ENCODE peak calls at places on chromosomes 6 and 20, in ten cellular contexts. One of them, this sample, is unnamed. For H3K4me1, the result is how much of the 10 kb centered on the place peaks cover.

GRCh38 chr6:146857180-146857959 is 258.6 kb downstream of the ADGB start:
- DNase-seq in tibial artery: peak
- DNase-seq in SJSA1: peak
- DNase-seq in left lung: peak
- DNase-seq in CD4-positive, CD25-positive, alpha-beta regulatory T cell: peak
- DNase-seq in neuronal stem cell: peak
- DNase-seq in psoas muscle: peak
- DNase-seq in K562: peak
- DNase-seq in ovary: peak
- DNase-seq in CD8-positive, alpha-beta T cell: peak
- DNase-seq in this sample: peak

GRCh38 chr20:23666189-23666588 is 22.6 kb downstream of the CST4 start:
- DNase-seq in psoas muscle: no peak
- DNase-seq in tibial artery: no peak
- DNase-seq in CD8-positive, alpha-beta T cell: no peak
- DNase-seq in ovary: no peak
- DNase-seq in left lung: no peak
- DNase-seq in CD4-positive, CD25-positive, alpha-beta regulatory T cell: no peak
- DNase-seq in SJSA1: no peak
- DNase-seq in neuronal stem cell: no peak
- DNase-seq in K562: no peak
- DNase-seq in this sample: no peak

GRCh38 chr6:143575440-143575839 is 63.9 kb upstream of the FUCA2 start:
- DNase-seq in left lung: no peak
- DNase-seq in CD4-positive, CD25-positive, alpha-beta regulatory T cell: peak
- DNase-seq in SJSA1: peak
- DNase-seq in CD8-positive, alpha-beta T cell: peak
- DNase-seq in K562: peak
- DNase-seq in tibial artery: peak
- DNase-seq in psoas muscle: no peak
- DNase-seq in neuronal stem cell: peak
- DNase-seq in ovary: no peak
- DNase-seq in this sample: no peak

GRCh38 chr6:28682542-28682941 is 156.9 kb downstream of the GPX5 start:
- DNase-seq in neuronal stem cell: no peak
- DNase-seq in K562: no peak
- DNase-seq in tibial artery: no peak
- DNase-seq in psoas muscle: no peak
- DNase-seq in CD4-positive, CD25-positive, alpha-beta regulatory T cell: no peak
- DNase-seq in SJSA1: no peak
- DNase-seq in CD8-positive, alpha-beta T cell: no peak
- DNase-seq in ovary: no peak
- DNase-seq in left lung: no peak
- DNase-seq in this sample: no peak

GRCh38 chr6:167275436-167275835 is 15.7 kb upstream of the UNC93A start:
- DNase-seq in left lung: no peak
- DNase-seq in tibial artery: no peak
- DNase-seq in CD4-positive, CD25-positive, alpha-beta regulatory T cell: no peak
- DNase-seq in psoas muscle: no peak
- DNase-seq in CD8-positive, alpha-beta T cell: no peak
- DNase-seq in neuronal stem cell: no peak
- DNase-seq in K562: no peak
- DNase-seq in SJSA1: no peak
- DNase-seq in ovary: no peak
- DNase-seq in this sample: no peak

GRCh38 chr20:3653921-3654320 is 9.3 kb downstream of the GFRA4 start:
- DNase-seq in K562: no peak
- DNase-seq in CD4-positive, CD25-positive, alpha-beta regulatory T cell: no peak
- DNase-seq in left lung: no peak
- DNase-seq in ovary: no peak
- DNase-seq in SJSA1: no peak
- DNase-seq in CD8-positive, alpha-beta T cell: no peak
- DNase-seq in tibial artery: no peak
- DNase-seq in neuronal stem cell: no peak
- DNase-seq in psoas muscle: no peak
- DNase-seq in this sample: no peak

GRCh38 chr6:53983301-53983700 is 127.9 kb upstream of the MLIP start:
- DNase-seq in tibial artery: no peak
- DNase-seq in CD8-positive, alpha-beta T cell: no peak
- DNase-seq in CD4-positive, CD25-positive, alpha-beta regulatory T cell: no peak
- DNase-seq in SJSA1: peak
- DNase-seq in neuronal stem cell: no peak
- DNase-seq in K562: no peak
- DNase-seq in ovary: no peak
- DNase-seq in left lung: no peak
- DNase-seq in psoas muscle: no peak
- DNase-seq in this sample: no peak

GRCh38 chr20:48148916-48149672 is 363.8 kb upstream of the SULF2 start:
- DNase-seq in psoas muscle: no peak
- DNase-seq in SJSA1: no peak
- DNase-seq in K562: no peak
- DNase-seq in left lung: peak
- DNase-seq in CD8-positive, alpha-beta T cell: no peak
- DNase-seq in neuronal stem cell: no peak
- DNase-seq in CD4-positive, CD25-positive, alpha-beta regulatory T cell: no peak
- DNase-seq in tibial artery: no peak
- DNase-seq in ovary: peak
- DNase-seq in this sample: no peak

GRCh38 chr6:30614044-30614842 is 2.8 kb downstream of the PPP1R10 start:
- DNase-seq in psoas muscle: no peak
- DNase-seq in CD8-positive, alpha-beta T cell: peak
- DNase-seq in CD4-positive, CD25-positive, alpha-beta regulatory T cell: no peak
- DNase-seq in ovary: no peak
- DNase-seq in left lung: no peak
- DNase-seq in neuronal stem cell: no peak
- DNase-seq in tibial artery: no peak
- DNase-seq in SJSA1: no peak
- DNase-seq in K562: no peak
- DNase-seq in this sample: no peak

GRCh38 chr6:128172752-128173151 is 271.9 kb upstream of the THEMIS start:
- DNase-seq in tibial artery: no peak
- DNase-seq in K562: no peak
- DNase-seq in left lung: no peak
- DNase-seq in neuronal stem cell: no peak
- DNase-seq in psoas muscle: no peak
- DNase-seq in CD8-positive, alpha-beta T cell: no peak
- DNase-seq in SJSA1: no peak
- DNase-seq in CD4-positive, CD25-positive, alpha-beta regulatory T cell: no peak
- DNase-seq in ovary: no peak
- DNase-seq in this sample: no peak

GRCh38 chr20:37042986-37043972 is 52.5 kb downstream of the RBL1 start:
- DNase-seq in CD8-positive, alpha-beta T cell: peak
- DNase-seq in CD4-positive, CD25-positive, alpha-beta regulatory T cell: no peak
- DNase-seq in tibial artery: no peak
- DNase-seq in K562: no peak
- DNase-seq in ovary: no peak
- DNase-seq in left lung: no peak
- DNase-seq in psoas muscle: no peak
- DNase-seq in neuronal stem cell: no peak
- DNase-seq in SJSA1: no peak
- DNase-seq in this sample: no peak

GRCh38 chr6:6749791-6750434 is 161.4 kb downstream of the LY86 start:
- DNase-seq in left lung: peak
- DNase-seq in K562: peak
- DNase-seq in CD4-positive, CD25-positive, alpha-beta regulatory T cell: no peak
- DNase-seq in tibial artery: peak
- DNase-seq in CD8-positive, alpha-beta T cell: peak
- DNase-seq in neuronal stem cell: no peak
- DNase-seq in SJSA1: peak
- DNase-seq in ovary: peak
- DNase-seq in psoas muscle: peak
- DNase-seq in this sample: peak

GRCh38 chr20:57689745-57690481 is 19.9 kb downstream of the PMEPA1 start:
- DNase-seq in K562: no peak
- DNase-seq in tibial artery: no peak
- DNase-seq in neuronal stem cell: no peak
- DNase-seq in psoas muscle: no peak
- DNase-seq in CD8-positive, alpha-beta T cell: no peak
- DNase-seq in CD4-positive, CD25-positive, alpha-beta regulatory T cell: no peak
- DNase-seq in left lung: no peak
- DNase-seq in SJSA1: no peak
- DNase-seq in ovary: no peak
- DNase-seq in this sample: no peak

GRCh38 chr20:59382907-59383306 is 82.5 kb downstream of the EDN3 start:
- DNase-seq in tibial artery: no peak
- DNase-seq in left lung: no peak
- DNase-seq in neuronal stem cell: no peak
- DNase-seq in K562: no peak
- DNase-seq in CD8-positive, alpha-beta T cell: no peak
- DNase-seq in CD4-positive, CD25-positive, alpha-beta regulatory T cell: no peak
- DNase-seq in SJSA1: no peak
- DNase-seq in ovary: no peak
- DNase-seq in psoas muscle: no peak
- DNase-seq in this sample: no peak
- H3K4me1 ChIP-seq in tibial artery: under half
- H3K4me1 ChIP-seq in left lung: under half
- H3K4me1 ChIP-seq in neuronal stem cell: under half
- H3K4me1 ChIP-seq in K562: under half
- H3K4me1 ChIP-seq in CD8-positive, alpha-beta T cell: under half
- H3K4me1 ChIP-seq in CD4-positive, CD25-positive, alpha-beta regulatory T cell: under half
- H3K4me1 ChIP-seq in SJSA1: under half
- H3K4me1 ChIP-seq in ovary: under half
- H3K4me1 ChIP-seq in psoas muscle: under half
- H3K4me1 ChIP-seq in this sample: under half

GRCh38 chr6:1626481-1626880 is 16.8 kb downstream of the FOXC1 start:
- DNase-seq in SJSA1: no peak
- DNase-seq in psoas muscle: peak
- DNase-seq in ovary: no peak
- DNase-seq in CD8-positive, alpha-beta T cell: no peak
- DNase-seq in CD4-positive, CD25-positive, alpha-beta regulatory T cell: no peak
- DNase-seq in tibial artery: no peak
- DNase-seq in neuronal stem cell: no peak
- DNase-seq in left lung: no peak
- DNase-seq in K562: no peak
- DNase-seq in this sample: no peak

GRCh38 chr6:1624848-1625341 is 15.2 kb downstream of the FOXC1 start:
- DNase-seq in psoas muscle: peak
- DNase-seq in SJSA1: peak
- DNase-seq in CD8-positive, alpha-beta T cell: no peak
- DNase-seq in ovary: no peak
- DNase-seq in left lung: peak
- DNase-seq in neuronal stem cell: no peak
- DNase-seq in K562: no peak
- DNase-seq in tibial artery: peak
- DNase-seq in CD4-positive, CD25-positive, alpha-beta regulatory T cell: no peak
- DNase-seq in this sample: no peak

GRCh38 chr6:1624071-1624847 is 14.5 kb downstream of the FOXC1 start:
- DNase-seq in tibial artery: peak
- DNase-seq in CD8-positive, alpha-beta T cell: no peak
- DNase-seq in neuronal stem cell: no peak
- DNase-seq in SJSA1: no peak
- DNase-seq in left lung: peak
- DNase-seq in K562: no peak
- DNase-seq in psoas muscle: peak
- DNase-seq in ovary: no peak
- DNase-seq in CD4-positive, CD25-positive, alpha-beta regulatory T cell: no peak
- DNase-seq in this sample: peak

GRCh38 chr6:1625926-1626413 is 16.3 kb downstream of the FOXC1 start:
- DNase-seq in ovary: no peak
- DNase-seq in psoas muscle: no peak
- DNase-seq in K562: no peak
- DNase-seq in CD4-positive, CD25-positive, alpha-beta regulatory T cell: no peak
- DNase-seq in left lung: no peak
- DNase-seq in CD8-positive, alpha-beta T cell: no peak
- DNase-seq in neuronal stem cell: no peak
- DNase-seq in SJSA1: no peak
- DNase-seq in tibial artery: no peak
- DNase-seq in this sample: no peak

DNA sequence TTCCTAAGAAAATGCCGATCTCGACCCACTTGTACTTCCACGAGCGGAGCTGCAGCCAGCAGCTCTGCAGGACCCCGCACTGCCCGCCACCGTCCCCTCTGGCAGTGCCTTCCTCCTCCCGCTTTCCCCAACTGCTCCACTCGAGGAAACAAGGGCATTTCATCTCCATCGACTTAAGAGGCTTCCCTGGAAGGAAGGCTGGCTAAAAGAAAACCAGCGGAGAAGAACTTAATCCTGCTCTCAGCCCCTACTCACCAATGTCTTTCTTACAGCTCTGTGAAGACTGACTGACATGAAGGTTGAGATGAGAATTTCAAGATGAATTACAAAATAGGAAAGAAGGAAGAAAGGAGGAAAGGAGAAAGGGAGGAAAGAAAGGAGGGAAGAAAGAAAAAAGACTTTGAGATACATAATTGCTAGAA is 15.6 kb downstream of the FOXC1 start:
- DNase-seq in neuronal stem cell: no peak
- DNase-seq in K562: no peak
- DNase-seq in CD8-positive, alpha-beta T cell: no peak
- DNase-seq in ovary: no peak
- DNase-seq in left lung: no peak
- DNase-seq in tibial artery: no peak
- DNase-seq in SJSA1: peak
- DNase-seq in psoas muscle: no peak
- DNase-seq in CD4-positive, CD25-positive, alpha-beta regulatory T cell: no peak
- DNase-seq in this sample: no peak
- H3K4me1 ChIP-seq in neuronal stem cell: under half
- H3K4me1 ChIP-seq in K562: under half
- H3K4me1 ChIP-seq in CD8-positive, alpha-beta T cell: under half
- H3K4me1 ChIP-seq in ovary: under half
- H3K4me1 ChIP-seq in left lung: under half
- H3K4me1 ChIP-seq in tibial artery: half or more
- H3K4me1 ChIP-seq in SJSA1: half or more
- H3K4me1 ChIP-seq in psoas muscle: under half
- H3K4me1 ChIP-seq in CD4-positive, CD25-positive, alpha-beta regulatory T cell: under half
- H3K4me1 ChIP-seq in this sample: under half

GRCh38 chr6:106614131-106614530 is 15.2 kb downstream of the RTN4IP1 start:
- DNase-seq in ovary: no peak
- DNase-seq in neuronal stem cell: no peak
- DNase-seq in SJSA1: no peak
- DNase-seq in CD4-positive, CD25-positive, alpha-beta regulatory T cell: no peak
- DNase-seq in CD8-positive, alpha-beta T cell: no peak
- DNase-seq in tibial artery: no peak
- DNase-seq in left lung: no peak
- DNase-seq in psoas muscle: no peak
- DNase-seq in K562: no peak
- DNase-seq in this sample: no peak
- H3K4me1 ChIP-seq in ovary: under half
- H3K4me1 ChIP-seq in neuronal stem cell: under half
- H3K4me1 ChIP-seq in SJSA1: under half
- H3K4me1 ChIP-seq in CD4-positive, CD25-positive, alpha-beta regulatory T cell: under half
- H3K4me1 ChIP-seq in CD8-positive, alpha-beta T cell: under half
- H3K4me1 ChIP-seq in tibial artery: under half
- H3K4me1 ChIP-seq in left lung: under half
- H3K4me1 ChIP-seq in psoas muscle: under half
- H3K4me1 ChIP-seq in K562: under half
- H3K4me1 ChIP-seq in this sample: under half

GRCh38 chr6:66605011-66605410 is 898.0 kb upstream of the EYS start:
- DNase-seq in K562: no peak
- DNase-seq in tibial artery: no peak
- DNase-seq in SJSA1: no peak
- DNase-seq in CD4-positive, CD25-positive, alpha-beta regulatory T cell: no peak
- DNase-seq in ovary: no peak
- DNase-seq in psoas muscle: no peak
- DNase-seq in left lung: no peak
- DNase-seq in CD8-positive, alpha-beta T cell: no peak
- DNase-seq in neuronal stem cell: no peak
- DNase-seq in this sample: no peak

DNA sequence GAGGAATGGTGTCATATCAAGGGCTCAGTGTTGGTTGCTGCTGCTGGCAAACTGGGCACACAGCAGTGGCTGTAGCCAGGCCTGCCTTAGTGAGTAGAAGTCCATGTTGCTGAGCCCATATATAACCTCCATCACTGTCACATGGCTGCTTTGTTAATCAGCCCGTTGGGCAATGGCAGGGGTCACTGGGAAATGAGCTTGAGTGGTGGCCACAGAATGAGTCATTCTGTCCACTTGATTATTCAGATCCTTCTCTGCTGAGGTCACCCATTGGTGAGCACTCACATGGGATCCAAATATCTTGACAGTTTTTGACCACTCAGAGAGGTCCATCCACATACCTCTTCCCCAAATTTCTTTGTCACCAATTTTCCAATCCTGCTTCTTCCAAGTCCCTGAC is 898.9 kb upstream of the EYS start:
- DNase-seq in CD4-positive, CD25-positive, alpha-beta regulatory T cell: no peak
- DNase-seq in CD8-positive, alpha-beta T cell: no peak
- DNase-seq in K562: no peak
- DNase-seq in neuronal stem cell: no peak
- DNase-seq in left lung: no peak
- DNase-seq in psoas muscle: no peak
- DNase-seq in tibial artery: no peak
- DNase-seq in SJSA1: no peak
- DNase-seq in ovary: no peak
- DNase-seq in this sample: no peak
- H3K4me1 ChIP-seq in CD4-positive, CD25-positive, alpha-beta regulatory T cell: under half
- H3K4me1 ChIP-seq in CD8-positive, alpha-beta T cell: under half
- H3K4me1 ChIP-seq in K562: under half
- H3K4me1 ChIP-seq in neuronal stem cell: under half
- H3K4me1 ChIP-seq in left lung: under half
- H3K4me1 ChIP-seq in psoas muscle: under half
- H3K4me1 ChIP-seq in tibial artery: under half
- H3K4me1 ChIP-seq in SJSA1: under half
- H3K4me1 ChIP-seq in ovary: under half
- H3K4me1 ChIP-seq in this sample: under half